ENCODE peak calls at places on chromosomes 13 and 19, in ten cellular contexts. F is fibroblast of lung, W is astrocyte, X is fibroblast of the aortic adventitia, C is esophagus squamous epithelium, O is cardiac muscle cell, I is GM23338, J is neuronal stem cell, S is lower lobe of right lung, E is choroid plexus epithelial cell. H is an unnamed sample.

GRCh38 chr19:12777217-12778019 is 2.1 kb upstream of the HOOK2 start:
- DNase-seq in F (peak), W (no peak), X (peak), C (no peak), O (peak), I (peak), J (no peak), S (peak), E (peak), H (peak)

GRCh38 chr13:75365724-75366173 is 116.2 kb downstream of the TBC1D4 start:
- DNase-seq in F (peak), W (peak), X (peak), C (no peak), O (peak), I (peak), J (no peak), S (no peak), E (peak), H (no peak)

GRCh38 chr19:42196011-42197001 is 21.2 kb downstream of the DEDD2 start:
- DNase-seq in F (no peak), W (no peak), X (no peak), C (no peak), O (no peak), I (peak), J (no peak), S (no peak), E (no peak), H (no peak)

GRCh38 chr13:35530147-35530546 is 53.7 kb upstream of the MAB21L1 start:
- DNase-seq in F (no peak), W (no peak), X (no peak), C (no peak), O (no peak), I (no peak), J (no peak), S (no peak), E (no peak), H (no peak)

GRCh38 chr19:55265173-55265572 is 6.4 kb upstream of the PPP6R1 start:
- DNase-seq in F (no peak), W (no peak), X (no peak), C (no peak), O (no peak), I (no peak), J (no peak), S (no peak), E (no peak), H (no peak)

GRCh38 chr19:47430041-47430802 is 10.9 kb upstream of the MEIS3 start:
- DNase-seq in F (peak), W (peak), X (peak), C (no peak), O (peak), I (peak), J (no peak), S (peak), E (peak), H (no peak)

GRCh38 chr19:45564131-45564780 is 20.3 kb downstream of the OPA3 start:
- DNase-seq in F (no peak), W (no peak), X (no peak), C (no peak), O (no peak), I (peak), J (no peak), S (no peak), E (no peak), H (no peak)

GRCh38 chr13:106599875-106600797 is 32.2 kb upstream of the ARGLU1 start:
- DNase-seq in F (peak), W (peak), X (peak), C (no peak), O (peak), I (no peak), J (no peak), S (no peak), E (peak), H (no peak)

GRCh38 chr13:44609137-44609536 is 33.0 kb upstream of the TSC22D1 start:
- DNase-seq in F (no peak), W (no peak), X (no peak), C (no peak), O (no peak), I (peak), J (no peak), S (no peak), E (no peak), H (no peak)

GRCh38 chr13:50682966-50683365 is 160.5 kb downstream of the DLEU7 start:
- DNase-seq in F (no peak), W (no peak), X (no peak), C (no peak), O (no peak), I (no peak), J (no peak), S (no peak), E (no peak), H (no peak)

GRCh38 chr19:46976845-46977320 is 42.8 kb upstream of the NPAS1 start:
- DNase-seq in F (peak), W (peak), X (peak), C (no peak), O (peak), I (peak), J (peak), S (no peak), E (peak), H (no peak)

DNA sequence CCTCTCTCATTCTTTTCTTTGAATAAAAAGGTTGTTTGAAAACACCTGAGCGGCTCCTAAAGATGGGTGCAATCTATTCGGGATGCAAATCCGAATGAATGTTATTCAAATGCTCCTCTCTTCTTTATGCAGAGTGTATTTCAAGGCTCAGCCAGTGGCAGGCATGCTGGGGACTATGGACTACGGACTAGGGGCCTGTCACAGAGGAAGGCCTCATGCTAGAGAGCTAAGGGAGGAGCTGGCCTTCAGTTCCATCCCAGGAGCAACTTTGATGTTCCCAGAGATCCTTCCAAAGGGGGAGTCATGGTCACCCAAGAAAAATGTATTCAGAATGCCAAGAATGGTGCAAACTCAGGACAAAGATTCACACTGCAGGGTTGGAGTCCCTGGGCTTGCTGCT is 9.3 kb downstream of the ALOX5AP start:
- DNase-seq in F (no peak), W (no peak), X (no peak), C (no peak), O (no peak), I (no peak), J (no peak), S (no peak), E (no peak), H (no peak)
- H3K4me3 ChIP-seq in F (no peak), W (no peak), X (no peak), C (no peak), O (no peak), I (no peak), J (no peak), S (no peak), E (no peak), H (no peak)

GRCh38 chr19:38614289-38614688 is 3.5 kb downstream of the MAP4K1 start:
- DNase-seq in F (no peak), W (no peak), X (no peak), C (no peak), O (no peak), I (no peak), J (no peak), S (no peak), E (no peak), H (no peak)

GRCh38 chr19:38615007-38615581 is 2.7 kb downstream of the MAP4K1 start:
- DNase-seq in F (no peak), W (no peak), X (no peak), C (no peak), O (no peak), I (no peak), J (no peak), S (no peak), E (no peak), H (no peak)

GRCh38 chr19:38617283-38617763 is 430 bp downstream of the MAP4K1 start:
- DNase-seq in F (no peak), W (no peak), X (no peak), C (no peak), O (no peak), I (no peak), J (no peak), S (no peak), E (no peak), H (no peak)

GRCh38 chr19:38617764-38618589 is at the start of gene MAP4K1:
- DNase-seq in F (no peak), W (no peak), X (no peak), C (peak), O (no peak), I (peak), J (no peak), S (peak), E (no peak), H (peak)

DNA sequence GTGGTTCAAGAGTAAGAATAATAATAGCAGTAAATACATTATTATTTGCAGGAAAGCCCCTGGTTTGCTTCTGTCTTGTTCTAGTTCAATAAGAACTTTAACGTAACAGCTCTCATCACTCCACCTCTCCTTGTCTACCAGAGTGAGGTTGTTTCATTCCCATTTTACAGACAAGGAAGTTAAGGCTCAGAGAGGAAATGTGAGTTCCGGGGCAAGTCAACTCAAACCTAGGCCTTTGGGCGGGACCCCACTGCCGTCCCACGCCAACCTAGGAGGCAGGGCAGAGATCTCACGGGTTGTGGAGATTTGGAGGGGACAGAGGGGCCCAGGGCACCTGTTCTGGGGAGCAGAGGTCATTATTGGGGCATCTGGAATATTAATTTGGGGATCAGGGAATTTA is 1.5 kb downstream of the MAP4K1 start:
- DNase-seq in F (no peak), W (no peak), X (no peak), C (no peak), O (no peak), I (no peak), J (no peak), S (no peak), E (no peak), H (no peak)
- H3K4me3 ChIP-seq in F (no peak), W (no peak), X (no peak), C (no peak), O (no peak), I (no peak), J (no peak), S (peak), E (no peak), H (no peak)

DNA sequence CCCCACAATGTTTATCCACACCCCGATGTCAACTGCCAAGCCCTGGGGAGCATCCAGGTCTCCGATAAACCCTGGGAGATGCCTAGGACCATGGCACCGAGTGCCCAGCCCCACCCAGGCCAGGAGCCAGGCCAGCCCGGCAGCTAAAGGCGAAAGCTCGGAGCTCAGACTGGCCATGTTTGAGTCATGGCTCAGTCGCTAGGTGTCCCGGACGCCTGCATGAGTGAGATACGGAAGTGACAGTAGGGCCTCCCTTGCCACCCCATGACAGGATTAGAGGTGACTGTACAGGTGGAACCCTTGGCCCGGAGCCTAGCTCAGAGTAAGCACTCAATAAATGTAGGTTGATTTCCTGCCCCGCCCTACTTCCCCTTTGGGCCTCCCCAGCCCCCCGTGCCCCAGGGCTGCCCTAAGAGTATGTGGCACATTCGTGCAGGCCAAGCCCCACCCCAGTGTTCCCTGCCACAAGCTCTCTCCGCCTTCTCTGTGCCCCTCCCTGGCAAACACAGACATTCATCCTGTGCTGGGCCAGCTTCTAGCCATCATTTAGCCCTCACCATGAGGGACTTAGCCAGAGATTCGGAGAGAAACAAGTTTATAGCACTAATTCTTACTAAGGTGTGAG is 5.8 kb upstream of the TPM4 start:
- DNase-seq in F (no peak), W (no peak), X (no peak), C (peak), O (no peak), I (no peak), J (no peak), S (peak), E (no peak), H (no peak)
- H3K4me3 ChIP-seq in F (peak), W (peak), X (no peak), C (peak), O (no peak), I (no peak), J (no peak), S (peak), E (no peak), H (no peak)

GRCh38 chr19:38661996-38662395 is 14.5 kb downstream of the ACTN4 start:
- DNase-seq in F (no peak), W (no peak), X (no peak), C (no peak), O (no peak), I (no peak), J (no peak), S (no peak), E (no peak), H (no peak)

GRCh38 chr19:38663957-38664502 is 16.6 kb downstream of the ACTN4 start:
- DNase-seq in F (no peak), W (no peak), X (no peak), C (no peak), O (no peak), I (no peak), J (no peak), S (no peak), E (no peak), H (no peak)

GRCh38 chr19:38663156-38663651 is 15.8 kb downstream of the ACTN4 start:
- DNase-seq in F (no peak), W (no peak), X (no peak), C (no peak), O (no peak), I (no peak), J (no peak), S (no peak), E (no peak), H (no peak)

GRCh38 chr19:38661166-38661565 is 13.7 kb downstream of the ACTN4 start:
- DNase-seq in F (no peak), W (no peak), X (no peak), C (no peak), O (no peak), I (no peak), J (no peak), S (no peak), E (no peak), H (no peak)

GRCh38 chr19:38662508-38663155 is 15.2 kb downstream of the ACTN4 start:
- DNase-seq in F (no peak), W (no peak), X (no peak), C (no peak), O (no peak), I (no peak), J (no peak), S (no peak), E (no peak), H (no peak)
- H3K4me3 ChIP-seq in F (no peak), W (no peak), X (no peak), C (no peak), O (no peak), I (no peak), J (no peak), S (no peak), E (no peak), H (no peak)

DNA sequence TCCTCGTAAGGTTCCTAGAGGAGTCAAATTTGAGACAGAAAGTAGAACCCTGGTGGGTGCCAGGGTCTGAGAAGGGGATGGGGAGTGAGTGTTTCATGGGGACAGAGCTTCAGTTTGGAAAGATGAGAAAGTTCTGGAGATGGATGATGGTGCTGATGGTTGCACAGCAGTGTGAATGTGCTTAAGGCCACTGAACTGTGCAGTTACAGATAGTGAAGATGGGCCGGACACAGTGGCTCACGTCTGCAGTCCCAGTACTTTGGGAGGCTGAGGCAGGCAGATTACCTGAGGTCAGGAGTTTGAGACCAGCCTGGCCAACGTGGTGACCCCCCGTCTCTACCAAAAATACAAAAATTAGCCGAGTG is 917 bp downstream of the SPC24 start:
- DNase-seq in F (no peak), W (no peak), X (no peak), C (no peak), O (no peak), I (no peak), J (no peak), S (no peak), E (no peak), H (no peak)
- H3K4me3 ChIP-seq in F (peak), W (peak), X (peak), C (peak), O (peak), I (peak), J (peak), S (no peak), E (no peak), H (peak)

GRCh38 chr13:21060063-21060826 is 1.1 kb downstream of the LATS2 start:
- DNase-seq in F (no peak), W (peak), X (peak), C (no peak), O (peak), I (peak), J (no peak), S (peak), E (peak), H (peak)

GRCh38 chr13:21063031-21063430 is 1.6 kb upstream of the LATS2 start:
- DNase-seq in F (no peak), W (no peak), X (no peak), C (no peak), O (no peak), I (no peak), J (no peak), S (no peak), E (no peak), H (no peak)

GRCh38 chr13:21058361-21058760 is 3.0 kb downstream of the LATS2 start:
- DNase-seq in F (peak), W (no peak), X (peak), C (no peak), O (peak), I (peak), J (no peak), S (no peak), E (peak), H (peak)

GRCh38 chr13:21061077-21061945 is at the start of gene LATS2:
- DNase-seq in F (peak), W (peak), X (peak), C (peak), O (peak), I (peak), J (peak), S (peak), E (peak), H (peak)

GRCh38 chr13:21060827-21061076 is 634 bp downstream of the LATS2 start:
- DNase-seq in F (no peak), W (no peak), X (no peak), C (no peak), O (no peak), I (peak), J (no peak), S (no peak), E (no peak), H (no peak)
- H3K4me3 ChIP-seq in F (no peak), W (peak), X (peak), C (peak), O (peak), I (peak), J (peak), S (peak), E (peak), H (peak)

DNA sequence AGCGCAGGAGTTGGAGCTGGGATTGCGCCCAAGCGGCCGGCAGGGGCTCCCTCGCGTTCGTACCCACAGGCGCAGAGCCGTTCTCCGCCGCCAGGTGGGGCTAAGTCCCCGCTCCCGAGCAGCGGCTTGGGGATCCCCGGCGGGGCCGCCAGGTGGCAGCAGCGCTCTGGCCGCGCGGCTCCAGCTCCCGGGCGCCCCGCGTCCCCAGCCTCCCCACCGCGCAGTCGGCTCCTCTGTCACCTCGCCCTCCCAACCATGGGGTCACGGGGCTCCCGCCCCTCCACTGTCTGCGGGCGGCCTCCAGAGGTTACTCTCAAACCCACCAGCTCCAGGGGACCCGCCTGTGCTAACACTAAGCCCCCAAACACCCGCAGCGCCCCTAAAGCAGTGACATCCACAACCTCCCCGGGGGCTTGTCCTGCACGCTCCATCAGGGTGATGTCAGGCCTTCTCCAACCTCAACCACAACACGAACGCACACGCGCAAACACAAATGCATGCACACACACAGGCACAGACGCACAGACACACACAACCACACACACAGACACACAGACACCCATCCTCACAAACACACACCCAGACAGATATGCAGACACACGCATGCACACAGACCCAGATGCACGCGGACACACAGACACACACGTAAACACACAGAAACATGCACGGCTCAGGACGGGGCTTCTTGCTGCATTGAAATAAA is 18.4 kb upstream of the KCTD15 start:
- DNase-seq in F (peak), W (no peak), X (peak), C (no peak), O (peak), I (peak), J (peak), S (peak), E (peak), H (peak)
- H3K4me3 ChIP-seq in F (no peak), W (no peak), X (no peak), C (no peak), O (no peak), I (peak), J (peak), S (no peak), E (peak), H (no peak)

DNA sequence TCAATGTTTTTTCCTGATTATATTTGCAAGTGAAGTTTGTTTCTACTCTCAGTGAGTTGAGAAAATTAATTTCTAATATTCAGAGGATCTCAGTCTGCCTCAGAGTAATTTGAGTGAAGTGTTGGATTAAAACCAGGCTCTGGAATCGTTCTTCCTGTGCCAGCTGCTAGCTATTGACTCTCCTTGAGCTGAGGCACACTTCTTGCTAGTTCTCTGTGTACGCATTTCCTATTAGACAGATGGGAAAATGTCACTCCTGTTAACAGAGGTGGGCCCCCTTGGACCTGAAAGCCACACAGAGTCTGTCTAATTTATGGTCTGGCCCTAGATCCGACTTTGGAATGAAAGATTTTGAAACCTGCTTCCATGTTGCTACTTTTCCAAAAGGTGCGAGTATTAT is 107.6 kb upstream of the RNF113B start:
- DNase-seq in F (no peak), W (no peak), X (no peak), C (no peak), O (no peak), I (no peak), J (no peak), S (no peak), E (no peak), H (no peak)
- H3K4me3 ChIP-seq in F (no peak), W (no peak), X (no peak), C (no peak), O (no peak), I (peak), J (no peak), S (no peak), E (no peak), H (no peak)

GRCh38 chr19:58498316-58499020 is 13.3 kb downstream of the SLC27A5 start:
- DNase-seq in F (no peak), W (no peak), X (no peak), C (no peak), O (no peak), I (no peak), J (no peak), S (peak), E (no peak), H (no peak)
- H3K4me3 ChIP-seq in F (peak), W (peak), X (peak), C (peak), O (peak), I (peak), J (peak), S (peak), E (peak), H (peak)